ENCODE peak calls at places on chromosome 22, in seven cellular contexts. K is GM10248, C is fibroblast of mammary gland, G is fibroblast of lung, X is AG10803, D is lung, S is right cardiac atrium. Y is an unnamed sample.
A peak's percentile ranks its signal among the peaks of the same experiment; 100 is the strongest.

GRCh38 chr22:35452351-35452781 is 52.4 kb downstream of the MCM5 start:
- DNase-seq in K (no peak), C (no peak), G (no peak), X (no peak), D (peak; percentile 79), S (no peak), Y (no peak)

GRCh38 chr22:26887916-26888315 is 230.5 kb downstream of the MIAT start:
- DNase-seq in K (no peak), C (no peak), G (no peak), X (no peak), D (no peak), S (no peak), Y (no peak)

GRCh38 chr22:38304526-38304925 is 12.7 kb downstream of the CSNK1E start:
- DNase-seq in K (no peak), C (peak; percentile 54), G (no peak), X (no peak), D (no peak), S (peak; percentile 50), Y (no peak)

GRCh38 chr22:22706253-22706940 is 62.0 kb downstream of the GGTLC2 start:
- DNase-seq in K (no peak), C (no peak), G (no peak), X (no peak), D (no peak), S (no peak), Y (no peak)

GRCh38 chr22:45867118-45867905 is 109.7 kb downstream of the WNT7B start:
- DNase-seq in K (peak; percentile 53), C (peak; percentile 25), G (peak; percentile 23), X (peak; percentile 35), D (no peak), S (peak; percentile 16), Y (no peak)

GRCh38 chr22:44729391-44730012 is 22.9 kb upstream of the ARHGAP8 start:
- DNase-seq in K (no peak), C (peak; percentile 66), G (peak; percentile 70), X (peak; percentile 71), D (peak; percentile 43), S (peak; percentile 72), Y (peak; percentile 17)

GRCh38 chr22:29916007-29916544 is 33.1 kb downstream of the MTMR3 start:
- DNase-seq in K (no peak), C (no peak), G (no peak), X (no peak), D (no peak), S (no peak), Y (no peak)

GRCh38 chr22:44396021-44396726 is 83.4 kb upstream of the SHISAL1 start:
- DNase-seq in K (no peak), C (no peak), G (no peak), X (no peak), D (no peak), S (no peak), Y (no peak)

Y was measured in smooth muscle cell of the brain vasculature.